ENCODE peak calls at places on chromosomes 6 and 20, in six cellular contexts. B is cardiac muscle cell; P is psoas muscle; U is AG09319; C is GM12865; D is CD4-positive, alpha-beta T cell. Z is an unnamed sample.

GRCh38 chr6:167647333-167647732 is 179.4 kb upstream of the AFDN start:
- DNase-seq in U (no peak), B (no peak), D (no peak), P (no peak), C (no peak), Z (no peak)

GRCh38 chr20:5806457-5807263 is 56.5 kb downstream of the SHLD1 start:
- DNase-seq in U (no peak), C (no peak), B (no peak), D (no peak), P (no peak), Z (no peak)

GRCh38 chr6:31169123-31169857 is 1.2 kb downstream of the POU5F1 start:
- DNase-seq in P (no peak), U (no peak), C (no peak), D (no peak), B (no peak), Z (no peak)

GRCh38 chr6:11632231-11632630 is 94.7 kb downstream of the TMEM170B start:
- DNase-seq in U (no peak), C (no peak), B (no peak), P (no peak), D (no peak), Z (no peak)

GRCh38 chr6:14784596-14785360 is 461.1 kb upstream of the JARID2 start:
- DNase-seq in B (no peak), C (no peak), U (no peak), D (no peak), P (no peak), Z (no peak)

GRCh38 chr6:170050591-170051041 is 240.3 kb downstream of the DLL1 start:
- DNase-seq in D (no peak), U (no peak), C (no peak), B (no peak), P (peak; percentile 40), Z (no peak)

GRCh38 chr6:4486543-4487319 is 289.5 kb upstream of the CDYL start:
- DNase-seq in B (peak; percentile 28), U (no peak), C (no peak), P (no peak), D (no peak), Z (no peak)

GRCh38 chr6:154942770-154943169 is 52.3 kb upstream of the TIAM2 start:
- DNase-seq in D (no peak), B (no peak), U (no peak), P (no peak), C (no peak), Z (no peak)

GRCh38 chr6:6218246-6219085 is 102.0 kb downstream of the F13A1 start:
- DNase-seq in P (peak; percentile 39), U (no peak), D (no peak), B (no peak), C (no peak), Z (no peak)

GRCh38 chr6:24719125-24719931 is at the start of gene C6orf62:
- DNase-seq in P (peak; percentile 58), D (peak; percentile 24), C (peak; percentile 62), B (peak; percentile 36), U (no peak), Z (peak; percentile 38)

GRCh38 chr6:120378582-120379220 is 955.6 kb downstream of the TBC1D32 start:
- DNase-seq in D (no peak), U (no peak), B (peak; percentile 73), C (peak; percentile 44), P (no peak), Z (peak; percentile 22)

DNA sequence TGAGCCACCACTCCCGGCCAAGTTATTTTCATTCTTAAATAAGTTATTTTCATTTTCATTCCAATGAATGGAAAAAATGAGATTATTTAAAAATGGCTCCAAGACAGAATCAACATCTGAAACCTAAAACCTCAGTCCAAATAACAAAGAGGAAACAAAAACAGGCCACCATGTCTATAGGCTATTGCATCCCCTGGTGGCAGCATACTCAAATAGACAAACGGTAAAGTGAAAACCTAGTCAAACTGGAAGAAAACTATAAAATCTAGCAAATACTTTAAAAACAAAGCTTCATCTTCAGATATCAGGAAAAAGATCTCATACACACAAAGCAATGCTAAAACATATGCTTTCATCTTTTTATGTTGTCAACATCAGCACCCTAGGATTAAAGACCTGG is 20.9 kb downstream of the IL17A start:
- DNase-seq in P (no peak), D (no peak), B (no peak), C (peak; percentile 32), U (no peak), Z (no peak)
- TF ChIP-seq CTCF in P (no peak), D (no peak), B (no peak), C (peak; percentile 32), U (no peak), Z (no peak)

GRCh38 chr20:45893831-45894230 is 2.7 kb downstream of the CTSA start:
- DNase-seq in D (no peak), P (no peak), C (no peak), U (no peak), B (no peak), Z (no peak)

GRCh38 chr20:45890997-45891983 is at the start of the genes CTSA and NEURL2:
- DNase-seq in D (peak; percentile 69), B (peak; percentile 96), U (peak; percentile 91), C (peak; percentile 96), P (peak; percentile 97), Z (peak; percentile 98)

GRCh38 chr20:45890077-45890996 is 671 bp downstream of the NEURL2 start:
- DNase-seq in P (peak; percentile 90), U (peak; percentile 48), C (peak; percentile 35), D (no peak), B (peak; percentile 91), Z (peak; percentile 66)

GRCh38 chr20:45892828-45893500 is 1.8 kb downstream of the CTSA start:
- DNase-seq in D (no peak), U (no peak), P (no peak), B (no peak), C (peak; percentile 44), Z (no peak)

DNA sequence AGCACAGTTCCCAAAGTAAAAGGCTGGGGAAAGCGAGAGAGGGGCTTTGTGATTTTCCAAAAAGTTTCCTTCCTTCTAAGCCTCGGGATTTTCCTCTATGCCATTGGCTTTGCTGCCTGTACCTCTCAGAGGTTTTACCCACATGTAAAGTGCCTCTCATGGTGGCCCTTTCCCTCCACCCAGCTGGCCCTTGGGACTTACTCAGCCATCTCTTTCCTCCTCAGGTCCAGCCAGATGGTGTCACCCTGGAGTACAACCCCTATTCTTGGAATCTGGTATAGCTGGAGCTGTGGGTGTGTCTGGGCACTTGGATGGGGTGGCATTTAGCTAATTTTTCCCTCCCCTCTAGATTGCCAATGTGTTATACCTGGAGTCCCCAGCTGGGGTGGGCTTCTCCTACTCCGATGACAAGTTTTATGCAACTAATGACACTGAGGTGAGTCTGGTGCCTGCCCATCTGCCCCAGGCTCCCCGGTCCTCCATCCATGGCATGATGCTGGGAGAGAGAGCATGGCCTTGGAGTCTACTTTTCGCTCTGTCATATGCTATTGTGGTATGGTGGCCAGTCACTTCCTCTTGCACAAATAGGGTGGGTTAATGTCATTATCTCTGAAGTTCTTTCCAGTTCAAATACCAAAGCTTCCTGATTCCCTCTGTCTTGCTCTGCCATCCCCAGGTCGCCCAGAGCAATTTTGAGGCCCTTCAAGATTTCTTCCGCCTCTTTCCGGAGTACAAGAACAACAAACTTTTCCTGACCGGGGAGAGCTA is 1.1 kb downstream of the CTSA start:
- DNase-seq in B (no peak), U (no peak), P (no peak), D (no peak), C (no peak), Z (no peak)
- TF ChIP-seq CTCF in B (peak; percentile 28), U (peak; percentile 19), P (no peak), D (no peak), C (no peak), Z (peak; percentile 5)

DNA sequence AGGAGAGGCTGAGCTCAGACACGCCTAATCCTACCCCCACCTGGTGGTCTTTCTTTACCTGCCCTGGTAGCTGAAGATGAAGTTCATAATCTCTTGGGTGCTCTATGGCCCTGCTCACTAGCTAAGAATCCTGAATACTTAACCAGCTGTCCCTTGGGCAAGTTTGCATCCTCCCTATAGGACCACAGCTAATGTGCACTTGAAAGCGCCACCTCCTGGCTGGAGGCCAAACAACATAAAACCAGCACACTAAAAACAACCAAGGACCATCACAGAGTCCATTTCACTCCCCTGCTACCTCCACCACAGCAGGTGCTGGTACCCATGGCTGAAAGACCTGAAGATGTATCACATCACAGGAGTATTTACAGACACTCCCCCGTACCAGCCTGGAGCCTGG is 155.5 kb upstream of the SLC24A3 start:
- DNase-seq in U (no peak), B (no peak), D (no peak), C (no peak), P (no peak), Z (no peak)
- TF ChIP-seq CTCF in U (no peak), B (no peak), D (no peak), C (no peak), P (no peak), Z (no peak)

GRCh38 chr6:44250067-44250717 is 3.3 kb downstream of the HSP90AB1 start:
- DNase-seq in P (no peak), D (no peak), C (no peak), B (no peak), U (no peak), Z (no peak)

GRCh38 chr6:44251576-44252524 is 4.9 kb downstream of the HSP90AB1 start:
- DNase-seq in C (no peak), D (no peak), U (no peak), B (no peak), P (no peak), Z (no peak)

GRCh38 chr6:44248579-44248978 is 1.7 kb downstream of the HSP90AB1 start:
- DNase-seq in U (no peak), D (no peak), B (no peak), P (no peak), C (no peak), Z (no peak)

GRCh38 chr6:44249082-44249748 is 2.3 kb downstream of the HSP90AB1 start:
- DNase-seq in P (peak; percentile 20), U (no peak), B (no peak), D (no peak), C (no peak), Z (no peak)

DNA sequence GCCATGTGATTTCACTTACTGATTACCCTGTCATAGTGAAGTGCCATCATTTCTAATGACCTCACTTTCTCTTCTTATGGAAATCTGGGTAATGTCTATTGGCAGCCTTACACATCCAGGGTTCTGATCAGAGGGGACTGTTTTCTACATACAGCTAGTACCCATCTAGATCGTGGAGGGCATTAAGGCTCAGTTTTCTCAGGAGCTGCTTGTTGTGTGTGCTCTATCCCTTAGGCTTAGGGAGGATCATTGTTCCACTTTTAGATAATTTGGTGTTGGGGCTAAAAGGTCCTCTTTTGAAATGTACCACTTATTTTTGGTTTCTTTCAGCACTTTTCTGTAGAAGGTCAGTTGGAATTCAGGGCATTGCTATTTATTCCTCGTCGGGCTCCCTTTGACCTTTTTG is 3.8 kb downstream of the HSP90AB1 start:
- DNase-seq in U (no peak), C (no peak), B (no peak), D (no peak), P (no peak), Z (no peak)
- TF ChIP-seq CTCF in U (no peak), C (no peak), B (no peak), D (no peak), P (no peak), Z (no peak)

Z was measured in GM10248.